ENCODE peak calls at places on chromosome 9, in six cellular contexts. E, D, N, Y, Z and C are unnamed samples.

GRCh38 chr9:99373912-99374311 is 151.8 kb downstream of the SEC61B start:
- DNase-seq in E (peak), D (no peak), N (no peak), Y (no peak), Z (no peak), C (no peak)

GRCh38 chr9:77887660-77888059 is 144.0 kb downstream of the GNAQ start:
- DNase-seq in E (no peak), D (no peak), N (no peak), Y (no peak), Z (no peak), C (no peak)

GRCh38 chr9:37034320-37034937 is 361 bp upstream of the PAX5 start:
- DNase-seq in E (no peak), D (no peak), N (peak), Y (no peak), Z (peak), C (peak)

GRCh38 chr9:133558191-133559126 is 24.0 kb downstream of the ADAMTSL2 start:
- DNase-seq in E (peak), D (no peak), N (no peak), Y (peak), Z (no peak), C (peak)

GRCh38 chr9:131418143-131419028 is 24.5 kb downstream of the PRRC2B start:
- DNase-seq in E (no peak), D (no peak), N (peak), Y (no peak), Z (no peak), C (peak)

GRCh38 chr9:34633166-34633565 is 4.3 kb upstream of the ARID3C start:
- DNase-seq in E (no peak), D (no peak), N (no peak), Y (no peak), Z (no peak), C (no peak)

GRCh38 chr9:135794361-135794885 is 92.4 kb downstream of the KCNT1 start:
- DNase-seq in E (no peak), D (no peak), N (no peak), Y (no peak), Z (no peak), C (no peak)

GRCh38 chr9:27549196-27549737 is 19.7 kb upstream of the MOB3B start:
- DNase-seq in E (no peak), D (no peak), N (no peak), Y (peak), Z (no peak), C (no peak)

GRCh38 chr9:122394265-122395242 is 23.7 kb downstream of the PTGS1 start:
- DNase-seq in E (no peak), D (no peak), N (no peak), Y (peak), Z (peak), C (no peak)

GRCh38 chr9:132166599-132166998 is 4.7 kb downstream of the NTNG2 start:
- DNase-seq in E (no peak), D (no peak), N (no peak), Y (no peak), Z (no peak), C (no peak)

GRCh38 chr9:69632768-69633167 is 39.4 kb downstream of the APBA1 start:
- DNase-seq in E (no peak), D (no peak), N (no peak), Y (no peak), Z (no peak), C (no peak)

GRCh38 chr9:78923966-78924659 is 627.2 kb downstream of the PSAT1 start:
- DNase-seq in E (no peak), D (no peak), N (no peak), Y (no peak), Z (no peak), C (no peak)